ENCODE peak calls at places on chromosome 10, in seven cellular contexts. E, D, J, U, G, F and X are unnamed samples.

GRCh38 chr10:121404611-121405010 is 193.6 kb downstream of the FGFR2 start:
- DNase-seq in F (no peak), D (no peak), U (no peak), J (no peak), E (no peak), G (no peak), X (no peak)

GRCh38 chr10:43981232-43981631 is 332.6 kb upstream of the ZNF32 start:
- DNase-seq in J (no peak), U (no peak), E (no peak), F (no peak), D (no peak), G (no peak), X (no peak)

GRCh38 chr10:18313626-18314025 is 173.4 kb downstream of the CACNB2 start:
- DNase-seq in E (no peak), G (no peak), F (no peak), U (no peak), J (no peak), D (no peak), X (no peak)

GRCh38 chr10:27819781-27820531 is 74.3 kb upstream of the MKX start:
- DNase-seq in E (no peak), F (no peak), U (no peak), D (peak), G (no peak), J (no peak), X (no peak)

GRCh38 chr10:8640878-8641277 is 586.4 kb downstream of the GATA3 start:
- DNase-seq in G (no peak), E (no peak), D (no peak), F (no peak), U (no peak), J (no peak), X (no peak)

GRCh38 chr10:103231047-103231551 is 14.6 kb upstream of the RPEL1 start:
- DNase-seq in D (no peak), F (peak), E (no peak), G (no peak), J (no peak), U (no peak), X (no peak)

GRCh38 chr10:9339702-9340101 is 1285.2 kb downstream of the GATA3 start:
- DNase-seq in D (no peak), E (no peak), J (no peak), U (no peak), F (no peak), G (no peak), X (no peak)

GRCh38 chr10:58518775-58519174 is 6.1 kb downstream of the BICC1 start:
- DNase-seq in F (no peak), G (no peak), E (no peak), U (no peak), J (no peak), D (no peak), X (no peak)

GRCh38 chr10:125190961-125191360 is 30.6 kb upstream of the CTBP2 start:
- DNase-seq in F (no peak), U (no peak), J (no peak), D (no peak), E (no peak), G (no peak), X (no peak)

GRCh38 chr10:103916254-103916653 is 1.7 kb downstream of the STN1 start:
- DNase-seq in F (no peak), G (no peak), U (no peak), E (no peak), D (no peak), J (no peak), X (no peak)

GRCh38 chr10:124384591-124385190 is 34.0 kb downstream of the OAT start:
- DNase-seq in F (no peak), D (no peak), U (no peak), E (no peak), G (no peak), J (no peak), X (no peak)

GRCh38 chr10:84521015-84521414 is 192.6 kb downstream of the CCSER2 start:
- DNase-seq in D (no peak), J (no peak), G (no peak), E (no peak), F (no peak), U (no peak), X (no peak)

GRCh38 chr10:89164080-89164479 is 43.0 kb downstream of the CH25H start:
- DNase-seq in E (no peak), U (no peak), G (no peak), F (no peak), D (no peak), J (no peak), X (no peak)

GRCh38 chr10:7956508-7956907 is 98.0 kb upstream of the GATA3 start:
- DNase-seq in U (no peak), G (no peak), E (no peak), J (peak), F (no peak), D (no peak), X (no peak)

DNA sequence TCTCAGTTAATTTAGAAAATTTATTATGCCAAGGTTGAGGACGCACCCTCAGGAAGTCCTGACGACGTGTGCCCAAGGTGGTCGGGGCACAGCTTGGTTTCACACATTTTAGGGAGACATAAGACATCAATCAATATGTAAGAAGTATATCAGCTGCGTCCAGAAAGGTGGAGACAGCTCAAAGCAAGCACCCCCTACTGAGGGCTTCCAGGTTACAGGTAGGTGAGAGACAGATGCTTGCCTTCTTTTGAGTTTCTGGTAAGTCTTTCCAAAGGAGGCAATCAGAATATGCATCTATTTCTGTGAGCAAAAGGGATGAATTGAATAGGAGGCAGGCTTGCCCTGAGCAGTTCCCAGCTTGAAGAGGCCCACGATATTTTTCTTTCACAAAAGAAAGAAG is 614.3 kb downstream of the XPNPEP1 start:
- DNase-seq in J (no peak), D (no peak), F (no peak), G (no peak), U (no peak), E (no peak), X (no peak)
- TF ChIP-seq CTCF in J (no peak), D (no peak), F (no peak), G (no peak), U (no peak), E (no peak), X (no peak)

DNA sequence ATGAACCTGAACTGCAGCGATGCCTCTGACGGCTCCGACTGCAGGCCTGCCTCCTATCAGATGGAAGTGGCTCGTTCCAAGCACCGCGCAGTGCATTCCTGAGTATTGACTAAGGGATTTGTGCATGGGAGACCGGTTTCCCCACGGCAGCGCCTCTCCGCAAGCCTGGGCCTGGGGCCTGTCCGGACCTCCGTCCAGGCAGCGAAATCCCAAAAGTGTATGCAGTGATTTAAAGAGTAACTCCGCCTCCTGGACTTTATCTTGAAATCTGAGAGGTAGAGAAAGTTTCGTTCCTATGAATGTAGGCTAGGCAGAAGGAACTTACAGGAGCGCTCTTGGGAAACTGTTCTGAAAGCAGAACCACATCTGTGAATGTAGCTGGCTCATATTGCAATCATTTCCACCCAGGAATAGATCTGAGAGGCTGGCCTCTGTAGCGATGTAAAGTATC is 106.2 kb upstream of the CELF2 start:
- DNase-seq in D (peak), E (peak), G (peak), F (peak), U (peak), J (no peak), X (no peak)
- TF ChIP-seq CTCF in D (no peak), E (no peak), G (no peak), F (no peak), U (no peak), J (no peak), X (no peak)

GRCh38 chr10:71080381-71081228 is 131.8 kb upstream of the UNC5B start:
- DNase-seq in J (no peak), G (no peak), E (no peak), D (peak), U (no peak), F (peak), X (no peak)
- TF ChIP-seq CTCF in J (no peak), G (no peak), E (no peak), D (no peak), U (no peak), F (no peak), X (no peak)

DNA sequence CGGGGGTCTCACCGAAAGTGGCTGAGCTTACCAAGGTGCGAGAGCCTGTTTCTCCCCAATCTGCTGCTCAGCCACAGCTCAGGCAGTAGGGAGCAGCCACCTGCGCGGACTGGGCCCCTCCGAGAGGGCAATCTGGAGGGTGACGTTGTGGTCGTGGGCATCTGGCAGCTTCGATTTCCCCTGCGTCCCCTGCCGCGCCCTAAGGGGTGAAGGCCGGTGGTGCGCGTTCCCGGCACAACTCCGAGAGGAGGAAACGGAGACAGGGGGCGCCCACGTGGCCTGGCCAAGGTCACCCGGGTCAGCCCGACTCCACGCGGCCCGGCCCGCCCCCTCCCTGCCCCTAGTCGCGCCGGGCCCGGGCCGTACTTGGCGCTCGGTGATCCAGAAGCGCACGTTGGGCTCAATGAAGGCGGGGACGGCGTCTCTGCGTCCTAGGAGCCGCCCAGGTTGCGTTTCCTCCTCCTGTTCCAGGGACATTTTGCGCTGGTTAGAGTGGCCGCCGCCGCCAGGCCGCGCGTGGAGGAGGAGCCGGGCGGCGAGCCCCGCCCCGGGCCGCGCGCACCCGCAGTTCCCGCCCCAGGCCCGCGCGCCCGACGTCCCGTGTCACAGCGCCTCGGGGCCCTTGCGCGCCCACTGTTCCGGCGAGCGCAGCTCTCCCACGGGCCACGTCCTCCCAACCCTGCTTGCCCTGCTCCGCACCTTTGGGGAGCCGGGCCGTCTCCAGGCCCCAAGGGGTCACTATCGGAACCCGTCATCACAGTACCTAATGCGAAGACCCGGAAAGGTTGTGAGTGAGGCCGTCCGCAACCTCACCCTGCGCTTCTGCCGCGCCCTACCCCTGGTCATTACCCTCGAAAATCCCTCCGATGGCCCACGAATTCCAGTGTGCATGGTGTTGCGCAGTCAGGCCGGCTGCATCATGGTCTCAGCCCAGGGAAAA is at the start of gene SFXN4:
- DNase-seq in J (peak), D (peak), U (peak), G (peak), E (peak), F (peak), X (peak)
- TF ChIP-seq CTCF in J (no peak), D (no peak), U (peak), G (no peak), E (no peak), F (peak), X (no peak)

DNA sequence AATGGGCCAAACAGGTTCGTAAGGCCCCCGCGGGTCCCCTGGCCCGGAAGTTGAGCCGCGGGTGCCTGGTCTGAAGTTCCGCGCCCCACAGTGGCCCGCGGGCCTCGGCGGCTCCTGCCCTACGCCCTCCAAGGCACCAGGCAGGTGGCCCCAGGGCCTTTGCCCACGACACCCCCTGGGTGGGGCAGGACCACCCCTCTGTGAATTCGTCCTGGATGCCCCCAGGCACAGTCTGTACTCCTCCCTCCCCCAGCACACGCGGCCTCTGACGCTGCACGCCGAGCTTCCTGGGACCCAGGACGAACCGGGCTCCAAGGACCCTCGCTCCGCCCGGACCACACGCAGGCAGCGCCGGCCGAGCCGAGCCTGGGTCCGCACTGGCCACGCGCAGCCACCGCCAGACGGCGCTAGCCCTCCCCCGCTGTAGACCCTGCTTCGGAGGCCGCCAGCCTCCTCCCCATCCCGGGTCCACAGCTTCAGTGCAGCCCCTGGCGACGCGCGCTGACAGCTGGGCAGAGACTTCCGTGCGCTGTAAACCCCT is 810 bp upstream of the TCERG1L start:
- DNase-seq in G (peak), F (peak), E (no peak), U (no peak), J (no peak), D (no peak), X (no peak)
- TF ChIP-seq CTCF in G (peak), F (peak), E (no peak), U (no peak), J (no peak), D (no peak), X (no peak)

GRCh38 chr10:34526758-34527730 is 288.1 kb downstream of the PARD3 start:
- DNase-seq in J (no peak), G (no peak), E (no peak), D (no peak), U (no peak), F (peak), X (no peak)
- TF ChIP-seq CTCF in J (no peak), G (no peak), E (no peak), D (no peak), U (no peak), F (peak), X (no peak)

GRCh38 chr10:24645022-24645421 is 78.7 kb downstream of the ARHGAP21 start:
- DNase-seq in F (no peak), D (no peak), E (no peak), J (no peak), U (no peak), G (no peak), X (no peak)

GRCh38 chr10:24645784-24646183 is 77.9 kb downstream of the ARHGAP21 start:
- DNase-seq in U (no peak), E (no peak), J (no peak), G (no peak), D (no peak), F (no peak), X (no peak)

GRCh38 chr10:24643679-24644209 is 79.9 kb downstream of the ARHGAP21 start:
- DNase-seq in G (no peak), F (no peak), U (no peak), E (no peak), J (no peak), D (no peak), X (no peak)

GRCh38 chr10:24639124-24639523 is 84.6 kb downstream of the ARHGAP21 start:
- DNase-seq in F (no peak), E (no peak), J (no peak), D (no peak), G (no peak), U (no peak), X (no peak)

GRCh38 chr10:24642921-24643678 is 80.6 kb downstream of the ARHGAP21 start:
- DNase-seq in D (no peak), G (no peak), J (peak), F (no peak), E (no peak), U (no peak), X (no peak)
- TF ChIP-seq CTCF in D (peak), G (peak), J (peak), F (peak), E (peak), U (peak), X (peak)

GRCh38 chr10:49282306-49282705 is 16.7 kb upstream of the C10orf71 start:
- DNase-seq in D (no peak), G (no peak), U (no peak), E (no peak), J (no peak), F (no peak), X (no peak)

GRCh38 chr10:49283491-49283890 is 15.5 kb upstream of the C10orf71 start:
- DNase-seq in D (no peak), J (no peak), G (no peak), F (no peak), E (no peak), U (no peak), X (no peak)

GRCh38 chr10:49282879-49283321 is 16.1 kb upstream of the C10orf71 start:
- DNase-seq in U (no peak), J (no peak), G (peak), E (no peak), D (no peak), F (no peak), X (peak)

GRCh38 chr10:49280001-49280408 is 19.0 kb upstream of the C10orf71 start:
- DNase-seq in D (no peak), U (no peak), F (no peak), E (no peak), G (no peak), J (no peak), X (peak)

DNA sequence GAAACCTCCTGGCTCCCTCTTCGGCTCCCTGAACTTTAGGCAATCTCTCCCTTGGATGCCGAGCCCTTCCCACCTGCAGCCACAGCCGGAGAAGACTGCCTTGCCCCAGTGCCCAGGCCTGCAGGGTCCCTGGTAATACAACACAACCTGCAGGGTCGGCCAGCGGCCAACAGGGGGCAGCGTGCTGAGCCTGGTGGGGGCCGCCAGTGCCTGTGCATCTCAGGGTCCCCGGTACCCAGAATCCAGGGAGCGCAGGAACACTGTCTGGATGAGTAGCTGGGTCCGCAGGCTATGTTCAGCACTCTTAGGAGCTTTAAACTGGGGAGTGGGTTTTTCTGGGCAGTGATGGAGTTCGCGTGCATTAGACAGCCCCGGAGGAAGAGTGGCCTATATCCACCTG is 17.5 kb upstream of the C10orf71 start:
- DNase-seq in E (no peak), G (peak), U (no peak), F (peak), J (no peak), D (no peak), X (peak)
- TF ChIP-seq CTCF in E (no peak), G (peak), U (peak), F (peak), J (peak), D (peak), X (no peak)